ENCODE peak calls at places on chromosomes 7 and 10, in four cellular contexts. One of them, this sample, is unnamed.
A peak's percentile ranks its signal among the peaks of the same experiment; 100 is the strongest.

GRCh38 chr7:131068604-131069021 is 259.1 kb upstream of the MKLN1 start:
- DNase-seq in HCT116: no peak
- DNase-seq in MM.1S: no peak
- DNase-seq in hepatocyte: no peak
- DNase-seq in this sample: no peak

GRCh38 chr10:28442375-28442774 is 90.5 kb upstream of the WAC start:
- DNase-seq in HCT116: no peak
- DNase-seq in MM.1S: no peak
- DNase-seq in hepatocyte: no peak
- DNase-seq in this sample: no peak

GRCh38 chr10:43262902-43263466 is 3.9 kb downstream of the RASGEF1A start:
- DNase-seq in HCT116: no peak
- DNase-seq in MM.1S: no peak
- DNase-seq in hepatocyte: no peak
- DNase-seq in this sample: no peak

GRCh38 chr10:71649631-71650030 is 69.9 kb downstream of the C10orf105 start:
- DNase-seq in HCT116: no peak
- DNase-seq in MM.1S: no peak
- DNase-seq in hepatocyte: no peak
- DNase-seq in this sample: peak; percentile 94

GRCh38 chr7:133053321-133053891 is 28.5 kb downstream of the CHCHD3 start:
- DNase-seq in HCT116: no peak
- DNase-seq in MM.1S: no peak
- DNase-seq in hepatocyte: no peak
- DNase-seq in this sample: no peak

GRCh38 chr7:133568544-133568943 is 315.7 kb downstream of the EXOC4 start:
- DNase-seq in HCT116: no peak
- DNase-seq in MM.1S: no peak
- DNase-seq in hepatocyte: no peak
- DNase-seq in this sample: no peak

GRCh38 chr7:112238852-112239610 is 32.5 kb downstream of the ZNF277 start:
- DNase-seq in HCT116: no peak
- DNase-seq in MM.1S: no peak
- DNase-seq in hepatocyte: no peak
- DNase-seq in this sample: no peak

GRCh38 chr7:98836811-98837631 is 32.8 kb downstream of the TMEM130 start:
- DNase-seq in HCT116: peak; percentile 59
- DNase-seq in MM.1S: peak; percentile 28
- DNase-seq in hepatocyte: peak; percentile 77
- DNase-seq in this sample: peak; percentile 58

GRCh38 chr10:16905304-16905703 is 88.1 kb upstream of the RSU1 start:
- DNase-seq in HCT116: no peak
- DNase-seq in MM.1S: no peak
- DNase-seq in hepatocyte: no peak
- DNase-seq in this sample: no peak

GRCh38 chr10:22962817-22963216 is 35.0 kb downstream of the ARMC3 start:
- DNase-seq in HCT116: no peak
- DNase-seq in MM.1S: peak; percentile 10
- DNase-seq in hepatocyte: no peak
- DNase-seq in this sample: no peak

GRCh38 chr10:5584895-5585516 is 60.2 kb downstream of the CALML3 start:
- DNase-seq in HCT116: peak; percentile 86
- DNase-seq in MM.1S: peak; percentile 71
- DNase-seq in hepatocyte: no peak
- DNase-seq in this sample: peak; percentile 27

GRCh38 chr7:89104748-89105685 is 309.5 kb upstream of the TEX47 start:
- DNase-seq in HCT116: no peak
- DNase-seq in MM.1S: no peak
- DNase-seq in hepatocyte: no peak
- DNase-seq in this sample: no peak

GRCh38 chr7:111098011-111098925 is 7.3 kb downstream of the LRRN3 start:
- DNase-seq in HCT116: peak; percentile 18
- DNase-seq in MM.1S: peak; percentile 91
- DNase-seq in hepatocyte: peak; percentile 67
- DNase-seq in this sample: no peak

GRCh38 chr10:21297525-21298383 is 227.7 kb downstream of the SKIDA1 start:
- DNase-seq in HCT116: no peak
- DNase-seq in MM.1S: no peak
- DNase-seq in hepatocyte: no peak
- DNase-seq in this sample: no peak

GRCh38 chr7:150897502-150898474 is 45.5 kb downstream of the AOC1 start:
- DNase-seq in HCT116: no peak
- DNase-seq in MM.1S: peak; percentile 72
- DNase-seq in hepatocyte: no peak
- DNase-seq in this sample: peak; percentile 93

GRCh38 chr10:71714592-71714991 is 5.0 kb downstream of the C10orf105 start:
- DNase-seq in HCT116: no peak
- DNase-seq in MM.1S: no peak
- DNase-seq in hepatocyte: no peak
- DNase-seq in this sample: no peak

GRCh38 chr10:117411440-117412428 is 36.5 kb upstream of the PDZD8 start:
- DNase-seq in HCT116: no peak
- DNase-seq in MM.1S: no peak
- DNase-seq in hepatocyte: no peak
- DNase-seq in this sample: no peak

GRCh38 chr10:72316748-72317435 is 37.8 kb downstream of the DNAJB12 start:
- DNase-seq in HCT116: no peak
- DNase-seq in MM.1S: no peak
- DNase-seq in hepatocyte: peak; percentile 44
- DNase-seq in this sample: peak; percentile 74

GRCh38 chr10:104028146-104028545 is 57.5 kb downstream of the COL17A1 start:
- DNase-seq in HCT116: peak; percentile 29
- DNase-seq in MM.1S: no peak
- DNase-seq in hepatocyte: peak; percentile 45
- DNase-seq in this sample: peak; percentile 14

GRCh38 chr10:74208081-74208480 is 57.1 kb downstream of the ADK start:
- DNase-seq in HCT116: no peak
- DNase-seq in MM.1S: no peak
- DNase-seq in hepatocyte: no peak
- DNase-seq in this sample: no peak

GRCh38 chr7:55550010-55550409 is 22.3 kb downstream of the VOPP1 start:
- DNase-seq in HCT116: peak; percentile 33
- DNase-seq in MM.1S: peak; percentile 76
- DNase-seq in hepatocyte: no peak
- DNase-seq in this sample: peak; percentile 68

GRCh38 chr7:111741811-111742240 is 179.5 kb upstream of the IMMP2L start:
- DNase-seq in HCT116: peak; percentile 75
- DNase-seq in MM.1S: peak; percentile 65
- DNase-seq in hepatocyte: peak; percentile 82
- DNase-seq in this sample: peak; percentile 63

GRCh38 chr10:75294031-75294437 is 58.3 kb upstream of the COMTD1 start:
- DNase-seq in HCT116: no peak
- DNase-seq in MM.1S: no peak
- DNase-seq in hepatocyte: no peak
- DNase-seq in this sample: no peak

GRCh38 chr7:107035446-107035845 is 9.1 kb upstream of the PRKAR2B start:
- DNase-seq in HCT116: no peak
- DNase-seq in MM.1S: no peak
- DNase-seq in hepatocyte: peak; percentile 28
- DNase-seq in this sample: no peak

GRCh38 chr7:30468791-30469190 is 9.8 kb downstream of the NOD1 start:
- DNase-seq in HCT116: no peak
- DNase-seq in MM.1S: no peak
- DNase-seq in hepatocyte: peak; percentile 51
- DNase-seq in this sample: no peak

GRCh38 chr7:26512737-26513136 is 221.1 kb downstream of the SNX10 start:
- DNase-seq in HCT116: no peak
- DNase-seq in MM.1S: no peak
- DNase-seq in hepatocyte: no peak
- DNase-seq in this sample: no peak

GRCh38 chr7:120304674-120305073 is 31.7 kb downstream of the KCND2 start:
- DNase-seq in HCT116: no peak
- DNase-seq in MM.1S: no peak
- DNase-seq in hepatocyte: no peak
- DNase-seq in this sample: no peak

GRCh38 chr10:98478430-98479222 is 31.9 kb upstream of the HPS1 start:
- DNase-seq in HCT116: no peak
- DNase-seq in MM.1S: no peak
- DNase-seq in hepatocyte: no peak
- DNase-seq in this sample: no peak

GRCh38 chr7:134920026-134920758 is 66.1 kb upstream of the AGBL3 start:
- DNase-seq in HCT116: no peak
- DNase-seq in MM.1S: no peak
- DNase-seq in hepatocyte: peak; percentile 46
- DNase-seq in this sample: no peak

GRCh38 chr7:574661-575395 is 55.2 kb upstream of the PDGFA start:
- DNase-seq in HCT116: no peak
- DNase-seq in MM.1S: no peak
- DNase-seq in hepatocyte: no peak
- DNase-seq in this sample: no peak

GRCh38 chr7:106139253-106140251 is 27.4 kb upstream of the SYPL1 start:
- DNase-seq in HCT116: no peak
- DNase-seq in MM.1S: no peak
- DNase-seq in hepatocyte: peak; percentile 48
- DNase-seq in this sample: no peak

GRCh38 chr10:103238506-103239252 is 7.0 kb upstream of the RPEL1 start:
- DNase-seq in HCT116: peak; percentile 84
- DNase-seq in MM.1S: no peak
- DNase-seq in hepatocyte: peak; percentile 74
- DNase-seq in this sample: no peak

DNA sequence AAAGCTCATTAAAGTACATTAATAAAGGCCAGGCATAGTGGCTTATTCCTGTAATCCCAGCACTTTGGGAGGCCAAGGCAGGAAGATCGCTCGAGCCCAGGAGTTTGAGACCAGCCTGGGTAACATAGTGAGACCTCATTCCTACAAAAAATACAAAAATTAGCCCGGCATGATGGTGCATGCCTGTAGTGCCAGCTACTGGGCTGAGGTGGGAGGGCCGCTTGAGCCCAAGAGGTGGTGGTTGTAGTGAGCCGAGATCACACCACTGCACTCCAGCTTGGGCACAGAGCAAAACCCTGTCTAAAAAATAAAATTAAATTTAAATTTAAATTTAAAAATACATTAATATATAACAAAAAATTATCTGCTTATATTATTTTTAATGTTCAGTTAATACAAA is 7.1 kb upstream of the TAS2R39 start:
- DNase-seq in HCT116: no peak
- DNase-seq in MM.1S: no peak
- DNase-seq in hepatocyte: no peak
- DNase-seq in this sample: no peak
- TF ChIP-seq EZH2phosphoT487 in HCT116: no peak
- TF ChIP-seq EZH2phosphoT487 in MM.1S: no peak
- TF ChIP-seq EZH2phosphoT487 in hepatocyte: no peak
- TF ChIP-seq EZH2phosphoT487 in this sample: no peak

GRCh38 chr7:158814637-158815036 is 14.7 kb downstream of the ESYT2 start:
- DNase-seq in HCT116: no peak
- DNase-seq in MM.1S: no peak
- DNase-seq in hepatocyte: no peak
- DNase-seq in this sample: peak; percentile 64
- H3K4me1 ChIP-seq in HCT116: peaks cover 80% of the 10 kb centered on the region
- H3K4me1 ChIP-seq in MM.1S: peaks cover 13% of the 10 kb centered on the region
- H3K4me1 ChIP-seq in hepatocyte: peaks cover 56% of the 10 kb centered on the region
- H3K4me1 ChIP-seq in this sample: peaks cover 35% of the 10 kb centered on the region

DNA sequence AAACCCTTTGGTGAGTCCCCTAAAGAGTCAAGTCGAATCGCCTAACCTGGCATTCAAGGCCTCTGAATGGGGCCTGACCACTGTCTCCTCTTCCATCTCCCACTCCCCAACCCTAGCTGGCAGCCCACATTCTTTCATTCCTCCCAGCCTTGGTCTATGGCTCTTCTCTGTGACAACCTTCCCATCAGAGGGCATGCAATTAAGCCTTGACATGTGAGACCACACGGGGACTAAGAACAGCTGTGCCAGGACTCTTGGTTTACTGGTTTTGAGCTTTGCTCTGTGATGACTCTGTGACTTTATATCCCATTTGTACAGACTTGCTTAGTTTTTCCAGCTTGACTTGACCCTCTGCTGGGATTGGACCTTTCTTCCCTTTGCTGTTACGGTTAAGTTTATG is 116.6 kb downstream of the BUB3 start:
- DNase-seq in HCT116: no peak
- DNase-seq in MM.1S: no peak
- DNase-seq in hepatocyte: no peak
- DNase-seq in this sample: no peak
- H3K4me2 ChIP-seq in HCT116: no peak overlapping the region
- H3K4me2 ChIP-seq in MM.1S: no peak overlapping the region
- H3K4me2 ChIP-seq in hepatocyte: no peak overlapping the region
- H3K4me2 ChIP-seq in this sample: no peak overlapping the region

GRCh38 chr7:68613897-68614296 is 984.4 kb upstream of the AUTS2 start:
- DNase-seq in HCT116: no peak
- DNase-seq in MM.1S: no peak
- DNase-seq in hepatocyte: no peak
- DNase-seq in this sample: no peak
- TF ChIP-seq EZH2phosphoT487 in HCT116: no peak
- TF ChIP-seq EZH2phosphoT487 in MM.1S: no peak
- TF ChIP-seq EZH2phosphoT487 in hepatocyte: no peak
- TF ChIP-seq EZH2phosphoT487 in this sample: no peak

DNA sequence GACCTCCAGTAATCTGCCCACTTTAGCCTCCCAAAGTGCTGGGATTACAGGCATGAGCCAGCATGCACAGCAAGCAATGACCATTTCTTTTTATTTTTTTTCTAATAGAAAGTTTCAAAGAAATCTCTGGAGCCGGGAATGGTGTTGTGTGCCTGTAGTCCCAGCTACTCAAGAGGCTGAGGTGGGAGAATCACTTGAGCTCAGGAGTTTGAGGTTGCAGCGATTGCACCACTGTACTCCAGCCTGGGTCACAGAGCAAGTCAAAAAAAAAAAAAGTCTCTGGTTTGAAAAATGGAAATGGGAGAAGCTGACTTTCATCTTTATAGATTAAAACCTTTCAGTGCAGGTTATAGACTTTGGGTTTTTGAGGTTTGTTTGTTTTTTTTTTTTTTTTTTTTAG is 44.8 kb upstream of the KMT2E start:
- DNase-seq in HCT116: no peak
- DNase-seq in MM.1S: no peak
- DNase-seq in hepatocyte: no peak
- DNase-seq in this sample: no peak
- H3K4me1 ChIP-seq in HCT116: no peaks in the 10 kb centered on the region
- H3K4me1 ChIP-seq in MM.1S: peaks cover 21% of the 10 kb centered on the region
- H3K4me1 ChIP-seq in hepatocyte: no peaks in the 10 kb centered on the region
- H3K4me1 ChIP-seq in this sample: no peaks in the 10 kb centered on the region

GRCh38 chr10:84829121-84829520 is 500.7 kb downstream of the CCSER2 start:
- DNase-seq in HCT116: no peak
- DNase-seq in MM.1S: no peak
- DNase-seq in hepatocyte: no peak
- DNase-seq in this sample: no peak
- H3K4me2 ChIP-seq in HCT116: no peak overlapping the region
- H3K4me2 ChIP-seq in MM.1S: no peak overlapping the region
- H3K4me2 ChIP-seq in hepatocyte: no peak overlapping the region
- H3K4me2 ChIP-seq in this sample: no peak overlapping the region